ENCODE peak calls at places on chromosomes 7 and 10, in four cellular contexts. H, V, Y and W are unnamed samples.

GRCh38 chr7:13028731-13029099 is 341.3 kb downstream of the ARL4A start:
- DNase-seq in H (no peak), V (no peak), Y (no peak), W (no peak)

GRCh38 chr10:8403711-8404371 is 349.4 kb downstream of the GATA3 start:
- DNase-seq in H (no peak), V (no peak), Y (peak), W (no peak)

GRCh38 chr10:52703898-52704297 is 68.7 kb downstream of the MBL2 start:
- DNase-seq in H (no peak), V (no peak), Y (no peak), W (no peak)

GRCh38 chr7:113394856-113395255 is 276.5 kb upstream of the SMIM30 start:
- DNase-seq in H (peak), V (no peak), Y (no peak), W (no peak)

GRCh38 chr7:157250605-157251228 is 86.1 kb upstream of the DNAJB6 start:
- DNase-seq in H (peak), V (peak), Y (peak), W (peak)

GRCh38 chr7:115748123-115748738 is 282.3 kb downstream of the TFEC start:
- DNase-seq in H (no peak), V (no peak), Y (no peak), W (no peak)

GRCh38 chr7:50591480-50592438 is 26.6 kb upstream of the DDC start:
- DNase-seq in H (no peak), V (no peak), Y (no peak), W (no peak)

GRCh38 chr10:79379512-79380124 is 32.3 kb downstream of the PPIF start:
- DNase-seq in H (no peak), V (no peak), Y (no peak), W (peak)

GRCh38 chr10:63720072-63720537 is 198.9 kb downstream of the REEP3 start:
- DNase-seq in H (peak), V (peak), Y (peak), W (peak)